ENCODE peak calls at places on chromosome 6, in six cellular contexts. O is GM12878, T is H1, Q is GM12891, C is HepG2, R is K562. I is an unnamed sample.
A peak's percentile ranks its signal among the peaks of the same experiment; 100 is the strongest.

GRCh38 chr6:125658759-125659431 is 90.5 kb upstream of the HEY2 start:
- DNase-seq in O (no peak), T (no peak), Q (no peak), C (no peak), R (no peak), I (no peak)

GRCh38 chr6:72619883-72620696 is 1.8 kb upstream of the KCNQ5 start:
- DNase-seq in O (peak; percentile 65), T (peak; percentile 65), Q (peak; percentile 32), C (no peak), R (peak; percentile 47), I (peak; percentile 45)

GRCh38 chr6:38413097-38413800 is 226.5 kb downstream of the BTBD9 start:
- DNase-seq in O (no peak), T (no peak), Q (no peak), C (no peak), R (no peak), I (no peak)

GRCh38 chr6:35603326-35604202 is 85.2 kb downstream of the FKBP5 start:
- DNase-seq in O (no peak), T (no peak), Q (no peak), C (peak; percentile 77), R (no peak), I (no peak)

GRCh38 chr6:83464741-83465140 is 33.9 kb upstream of the ME1 start:
- DNase-seq in O (no peak), T (no peak), Q (no peak), C (peak; percentile 18), R (no peak), I (no peak)

GRCh38 chr6:105985098-105985815 is 100.9 kb upstream of the PRDM1 start:
- DNase-seq in O (no peak), T (no peak), Q (no peak), C (no peak), R (no peak), I (no peak)

GRCh38 chr6:31720196-31720770 is 1.3 kb downstream of the LY6G6C start:
- DNase-seq in O (no peak), T (no peak), Q (no peak), C (no peak), R (no peak), I (no peak)

GRCh38 chr6:159759645-159760044 is 2.2 kb upstream of the ACAT2 start:
- DNase-seq in O (no peak), T (no peak), Q (no peak), C (no peak), R (no peak), I (no peak)

GRCh38 chr6:7805828-7806227 is 79.9 kb downstream of the BMP6 start:
- DNase-seq in O (no peak), T (no peak), Q (no peak), C (no peak), R (no peak), I (no peak)

GRCh38 chr6:93581371-93581770 is 162.0 kb upstream of the EPHA7 start:
- DNase-seq in O (no peak), T (no peak), Q (no peak), C (no peak), R (no peak), I (no peak)

GRCh38 chr6:26152226-26153101 is 65.2 kb downstream of the HFE start:
- DNase-seq in O (no peak), T (no peak), Q (no peak), C (peak; percentile 23), R (no peak), I (no peak)

GRCh38 chr6:24971067-24971466 is 35.3 kb upstream of the RIPOR2 start:
- DNase-seq in O (no peak), T (no peak), Q (no peak), C (no peak), R (no peak), I (no peak)

GRCh38 chr6:157621401-157621800 is 201.6 kb upstream of the SNX9 start:
- DNase-seq in O (no peak), T (no peak), Q (no peak), C (no peak), R (no peak), I (no peak)

GRCh38 chr6:157649311-157650260 is 173.5 kb upstream of the SNX9 start:
- DNase-seq in O (no peak), T (no peak), Q (no peak), C (no peak), R (no peak), I (no peak)

GRCh38 chr6:111973897-111974639 is 79.8 kb upstream of the CCN6 start:
- DNase-seq in O (no peak), T (no peak), Q (no peak), C (no peak), R (no peak), I (no peak)

GRCh38 chr6:92201618-92202017 is 1217.7 kb downstream of the EPHA7 start:
- DNase-seq in O (no peak), T (no peak), Q (no peak), C (no peak), R (no peak), I (no peak)

GRCh38 chr6:137165375-137166246 is 7.8 kb downstream of the IL22RA2 start:
- DNase-seq in O (peak; percentile 85), T (no peak), Q (no peak), C (peak; percentile 35), R (peak; percentile 28), I (no peak)

GRCh38 chr6:142953373-142954273 is 8.6 kb upstream of the HIVEP2 start:
- DNase-seq in O (no peak), T (no peak), Q (no peak), C (no peak), R (no peak), I (no peak)

GRCh38 chr6:30770164-30770563 is 25.8 kb upstream of the IER3 start:
- DNase-seq in O (no peak), T (no peak), Q (no peak), C (no peak), R (no peak), I (no peak)

GRCh38 chr6:15017251-15017650 is 228.6 kb upstream of the JARID2 start:
- DNase-seq in O (no peak), T (peak; percentile 65), Q (no peak), C (no peak), R (peak; percentile 69), I (no peak)

GRCh38 chr6:27748662-27749061 is 163.5 kb downstream of the OR2B2 start:
- DNase-seq in O (no peak), T (no peak), Q (no peak), C (no peak), R (no peak), I (no peak)

GRCh38 chr6:170140129-170140528 is 150.7 kb downstream of the DLL1 start:
- DNase-seq in O (no peak), T (no peak), Q (no peak), C (no peak), R (no peak), I (no peak)
- TF ChIP-seq TAF1 in O (no peak), T (no peak), Q (no peak), C (no peak), R (no peak), I (no peak)

DNA sequence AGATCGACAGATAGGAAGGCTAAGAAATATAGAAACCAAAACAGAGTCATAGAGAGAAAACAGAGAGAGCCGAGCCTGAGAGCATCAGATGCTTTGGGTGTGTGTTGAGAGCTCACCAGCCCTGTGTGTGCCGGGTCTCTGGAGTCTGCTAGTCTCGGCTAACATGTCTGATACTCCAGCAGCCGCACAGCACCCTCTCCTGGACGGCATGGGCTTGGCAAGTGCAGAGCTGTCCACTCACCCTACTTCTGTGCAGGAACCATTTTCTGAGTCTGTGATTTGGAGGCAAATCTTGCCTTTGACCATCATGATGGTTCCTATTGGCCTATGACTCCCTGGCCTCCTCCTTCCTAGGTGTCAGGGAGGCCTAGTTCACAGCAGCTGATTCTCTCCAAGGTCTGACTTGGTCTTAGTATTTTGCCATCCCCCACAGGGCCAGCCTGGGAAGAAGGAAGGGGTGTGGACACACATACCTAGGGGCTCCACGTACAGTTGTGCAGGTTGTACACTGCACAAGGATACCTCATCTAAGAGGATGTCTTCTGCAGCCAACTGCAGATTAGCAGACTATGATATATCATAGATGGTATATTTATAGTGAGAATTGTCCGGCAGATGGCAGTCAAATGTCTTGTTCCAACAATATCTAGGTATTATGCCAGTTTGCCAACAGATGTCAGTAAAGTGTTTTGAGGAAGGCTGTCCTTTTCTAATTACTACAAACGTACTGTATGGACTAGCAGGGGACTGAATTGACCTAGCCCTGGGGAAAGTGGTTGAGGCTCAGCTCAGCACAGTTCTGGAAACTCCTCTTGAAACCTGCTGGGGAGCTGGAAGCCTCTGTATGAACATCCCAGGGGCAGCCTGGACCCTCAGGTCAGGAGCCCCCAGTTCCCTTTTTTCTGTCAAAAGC is 13.0 kb downstream of the FGD2 start:
- DNase-seq in O (peak; percentile 61), T (peak; percentile 93), Q (peak; percentile 84), C (peak; percentile 90), R (peak; percentile 91), I (peak; percentile 84)
- TF ChIP-seq POLR2A in O (no peak), T (no peak), Q (no peak), C (no peak), R (no peak), I (no peak)

DNA sequence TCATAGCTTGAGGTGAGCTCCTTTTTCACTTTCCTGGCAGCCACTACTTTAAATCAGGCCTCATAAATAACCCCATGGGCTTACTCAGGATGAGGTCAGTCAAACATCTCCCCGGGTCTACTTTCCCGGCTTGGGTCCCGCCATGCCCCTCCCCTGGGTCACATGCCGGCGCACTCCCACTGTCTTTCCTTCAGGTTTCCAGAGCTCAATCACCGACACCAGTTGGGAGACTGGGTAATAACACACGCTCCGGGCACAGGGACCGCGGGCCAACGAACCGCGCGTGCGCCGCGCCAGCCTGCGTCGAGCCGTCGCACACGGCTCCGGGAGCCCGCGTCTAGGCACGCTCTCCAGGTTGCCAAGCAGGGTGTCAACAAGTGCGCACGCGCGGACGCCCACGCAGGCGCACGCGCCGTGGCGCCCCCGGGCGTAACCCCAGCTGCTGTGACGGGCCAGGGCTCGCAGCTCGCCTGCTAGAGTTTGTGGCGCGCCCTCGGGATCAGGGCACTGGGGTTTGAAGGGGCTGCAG is 31.6 kb downstream of the TFAP2B start:
- DNase-seq in O (no peak), T (peak; percentile 73), Q (no peak), C (no peak), R (no peak), I (no peak)
- TF ChIP-seq TAF1 in O (no peak), T (no peak), Q (no peak), C (no peak), R (no peak), I (no peak)

GRCh38 chr6:140343128-140343527 is 968.7 kb upstream of the CITED2 start:
- DNase-seq in O (no peak), T (no peak), Q (no peak), C (no peak), R (no peak), I (no peak)

GRCh38 chr6:140341272-140341671 is 966.8 kb upstream of the CITED2 start:
- DNase-seq in O (no peak), T (no peak), Q (no peak), C (peak; percentile 9), R (no peak), I (no peak)

GRCh38 chr6:140344149-140344913 is 969.9 kb upstream of the CITED2 start:
- DNase-seq in O (no peak), T (no peak), Q (no peak), C (peak; percentile 6), R (no peak), I (no peak)

GRCh38 chr6:140345935-140346334 is 971.5 kb upstream of the CITED2 start:
- DNase-seq in O (no peak), T (no peak), Q (no peak), C (no peak), R (no peak), I (no peak)

DNA sequence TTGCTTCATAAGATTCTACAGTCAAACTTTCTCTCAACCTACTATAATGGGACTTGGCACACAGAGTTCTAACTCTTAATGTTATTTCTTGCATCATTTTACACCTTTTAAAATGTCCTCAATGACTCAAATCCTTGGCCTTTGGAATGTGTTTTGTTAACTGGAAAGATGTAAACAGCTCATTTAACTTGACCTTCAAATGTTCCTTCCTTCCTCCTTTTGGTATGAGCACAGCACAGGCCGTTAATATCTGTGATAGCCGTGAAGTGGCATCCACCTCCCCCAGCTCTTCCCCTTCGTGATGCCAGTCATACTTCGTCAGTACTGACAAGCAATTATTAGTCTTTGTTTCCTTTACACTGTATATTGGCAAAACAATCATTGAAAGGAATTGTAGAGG is 972.0 kb upstream of the CITED2 start:
- DNase-seq in O (no peak), T (no peak), Q (no peak), C (no peak), R (no peak), I (no peak)
- TF ChIP-seq POLR2A in O (no peak), T (no peak), Q (no peak), C (no peak), R (no peak), I (no peak)